ENCODE peak calls at places on chromosome 7, in ten cellular contexts. V is activated naive CD4-positive, alpha-beta T cell treated with anti-CD3 and anti-CD28 coated beads, Interleukin-2, amount 50 U/mL, for 72 hours; I is gastroesophageal sphincter; D is lower lobe of right lung; O is left cardiac atrium; A is sciatic nerve; J is K562; K is naive thymus-derived CD4-positive, alpha-beta T cell; P is esophagus mucosa; H is activated CD8-positive, alpha-beta T cell treated with anti-CD3 and anti-CD28 coated beads, Interleukin-2, amount 10 ng/mL, durations not matched to agents 7 days and 5 days. F is an unnamed sample.

GRCh38 chr7:47327698-47328391 is 254.1 kb downstream of the TNS3 start:
- ATAC-seq in V (no peak), I (peak; percentile 92), D (peak; percentile 86), O (peak; percentile 91), A (peak; percentile 94), J (no peak), K (peak; percentile 28), P (peak; percentile 59), H (no peak), F (no peak)

GRCh38 chr7:30789334-30789711 is 18.1 kb downstream of the MINDY4 start:
- ATAC-seq in V (no peak), I (peak; percentile 92), D (peak; percentile 34), O (no peak), A (peak; percentile 55), J (no peak), K (no peak), P (peak; percentile 51), H (no peak), F (no peak)

GRCh38 chr7:94632338-94633024 is 23.5 kb downstream of the SGCE start:
- ATAC-seq in V (peak; percentile 28), I (no peak), D (peak; percentile 49), O (no peak), A (no peak), J (no peak), K (no peak), P (no peak), H (no peak), F (peak; percentile 93)

GRCh38 chr7:30322656-30323355 is 38.4 kb downstream of the ZNRF2 start:
- ATAC-seq in V (peak; percentile 81), I (no peak), D (no peak), O (peak; percentile 15), A (peak; percentile 35), J (peak; percentile 83), K (peak; percentile 62), P (peak; percentile 49), H (peak; percentile 74), F (peak; percentile 83)

GRCh38 chr7:101636822-101637623 is 7.9 kb upstream of the MYL10 start:
- ATAC-seq in V (no peak), I (no peak), D (no peak), O (no peak), A (no peak), J (no peak), K (no peak), P (no peak), H (no peak), F (no peak)

GRCh38 chr7:151793531-151793935 is 83.4 kb downstream of the PRKAG2 start:
- ATAC-seq in V (no peak), I (peak; percentile 51), D (peak; percentile 85), O (peak; percentile 62), A (peak; percentile 63), J (no peak), K (peak; percentile 4), P (no peak), H (no peak), F (no peak)

GRCh38 chr7:26346611-26347200 is 55.0 kb downstream of the SNX10 start:
- ATAC-seq in V (peak; percentile 18), I (no peak), D (peak; percentile 68), O (no peak), A (no peak), J (no peak), K (no peak), P (peak; percentile 98), H (no peak), F (peak; percentile 42)

GRCh38 chr7:22474645-22475044 is 25.3 kb downstream of the STEAP1B start:
- ATAC-seq in V (no peak), I (no peak), D (no peak), O (no peak), A (no peak), J (no peak), K (no peak), P (no peak), H (no peak), F (no peak)

GRCh38 chr7:149774237-149775175 is 1.1 kb upstream of the ZNF467 start:
- ATAC-seq in V (no peak), I (no peak), D (no peak), O (no peak), A (no peak), J (no peak), K (no peak), P (peak; percentile 64), H (no peak), F (no peak)

GRCh38 chr7:116258734-116259133 is 48.4 kb downstream of the TES start:
- ATAC-seq in V (no peak), I (no peak), D (peak; percentile 69), O (peak; percentile 68), A (peak; percentile 68), J (peak; percentile 75), K (peak; percentile 82), P (peak; percentile 53), H (no peak), F (no peak)